ENCODE peak calls at places on chromosomes 2 and 18, in nine cellular contexts. One of them, this sample, is unnamed.

GRCh38 chr2:55309441-55309840 is 40.4 kb upstream of the MTIF2 start:
- DNase-seq in HuH-7.5: no peak
- DNase-seq in activated T-cell treated with anti-CD3 and anti-CD28 coated beads, Interleukin-2, amount 50 U/mL, for 24 hours: no peak
- DNase-seq in RPMI8226: no peak
- DNase-seq in NAMALWA: no peak
- DNase-seq in nephron progenitor cell: no peak
- DNase-seq in cardiac fibroblast: peak; percentile 67
- DNase-seq in SW480: no peak
- DNase-seq in GM03348: peak; percentile 42
- DNase-seq in this sample: no peak

GRCh38 chr2:104650405-104650996 is 203.4 kb upstream of the POU3F3 start:
- DNase-seq in HuH-7.5: no peak
- DNase-seq in activated T-cell treated with anti-CD3 and anti-CD28 coated beads, Interleukin-2, amount 50 U/mL, for 24 hours: no peak
- DNase-seq in RPMI8226: no peak
- DNase-seq in NAMALWA: no peak
- DNase-seq in nephron progenitor cell: no peak
- DNase-seq in cardiac fibroblast: no peak
- DNase-seq in SW480: no peak
- DNase-seq in GM03348: no peak
- DNase-seq in this sample: no peak

GRCh38 chr2:31253344-31254155 is 19.6 kb downstream of the EHD3 start:
- DNase-seq in HuH-7.5: no peak
- DNase-seq in activated T-cell treated with anti-CD3 and anti-CD28 coated beads, Interleukin-2, amount 50 U/mL, for 24 hours: no peak
- DNase-seq in RPMI8226: peak; percentile 51
- DNase-seq in NAMALWA: peak; percentile 17
- DNase-seq in nephron progenitor cell: no peak
- DNase-seq in cardiac fibroblast: no peak
- DNase-seq in SW480: peak; percentile 19
- DNase-seq in GM03348: no peak
- DNase-seq in this sample: no peak

GRCh38 chr2:217162533-217162932 is 302.7 kb upstream of the TNP1 start:
- DNase-seq in HuH-7.5: no peak
- DNase-seq in activated T-cell treated with anti-CD3 and anti-CD28 coated beads, Interleukin-2, amount 50 U/mL, for 24 hours: no peak
- DNase-seq in RPMI8226: no peak
- DNase-seq in NAMALWA: no peak
- DNase-seq in nephron progenitor cell: no peak
- DNase-seq in cardiac fibroblast: peak; percentile 71
- DNase-seq in SW480: peak; percentile 97
- DNase-seq in GM03348: peak; percentile 47
- DNase-seq in this sample: peak; percentile 90

GRCh38 chr2:39380525-39381150 is 56.4 kb downstream of the MAP4K3 start:
- DNase-seq in HuH-7.5: no peak
- DNase-seq in activated T-cell treated with anti-CD3 and anti-CD28 coated beads, Interleukin-2, amount 50 U/mL, for 24 hours: no peak
- DNase-seq in RPMI8226: no peak
- DNase-seq in NAMALWA: no peak
- DNase-seq in nephron progenitor cell: no peak
- DNase-seq in cardiac fibroblast: peak; percentile 20
- DNase-seq in SW480: no peak
- DNase-seq in GM03348: peak; percentile 16
- DNase-seq in this sample: peak; percentile 8

GRCh38 chr18:41113885-41114482 is 841.0 kb upstream of the PIK3C3 start:
- DNase-seq in HuH-7.5: no peak
- DNase-seq in activated T-cell treated with anti-CD3 and anti-CD28 coated beads, Interleukin-2, amount 50 U/mL, for 24 hours: no peak
- DNase-seq in RPMI8226: no peak
- DNase-seq in NAMALWA: no peak
- DNase-seq in nephron progenitor cell: no peak
- DNase-seq in cardiac fibroblast: peak; percentile 81
- DNase-seq in SW480: no peak
- DNase-seq in GM03348: no peak
- DNase-seq in this sample: no peak

GRCh38 chr2:139992078-139992477 is 1211.9 kb upstream of the NXPH2 start:
- DNase-seq in HuH-7.5: peak; percentile 20
- DNase-seq in activated T-cell treated with anti-CD3 and anti-CD28 coated beads, Interleukin-2, amount 50 U/mL, for 24 hours: no peak
- DNase-seq in RPMI8226: no peak
- DNase-seq in NAMALWA: peak; percentile 7
- DNase-seq in nephron progenitor cell: no peak
- DNase-seq in cardiac fibroblast: no peak
- DNase-seq in SW480: no peak
- DNase-seq in GM03348: no peak
- DNase-seq in this sample: no peak

GRCh38 chr2:175476950-175477349 is 295.4 kb upstream of the ATP5MC3 start:
- DNase-seq in HuH-7.5: no peak
- DNase-seq in activated T-cell treated with anti-CD3 and anti-CD28 coated beads, Interleukin-2, amount 50 U/mL, for 24 hours: no peak
- DNase-seq in RPMI8226: no peak
- DNase-seq in NAMALWA: no peak
- DNase-seq in nephron progenitor cell: no peak
- DNase-seq in cardiac fibroblast: no peak
- DNase-seq in SW480: no peak
- DNase-seq in GM03348: no peak
- DNase-seq in this sample: peak; percentile 84

GRCh38 chr18:50644146-50644545 is 84.3 kb downstream of the MAPK4 start:
- DNase-seq in HuH-7.5: no peak
- DNase-seq in activated T-cell treated with anti-CD3 and anti-CD28 coated beads, Interleukin-2, amount 50 U/mL, for 24 hours: no peak
- DNase-seq in RPMI8226: no peak
- DNase-seq in NAMALWA: no peak
- DNase-seq in nephron progenitor cell: no peak
- DNase-seq in cardiac fibroblast: no peak
- DNase-seq in SW480: no peak
- DNase-seq in GM03348: no peak
- DNase-seq in this sample: no peak

GRCh38 chr2:97734061-97734912 is 20.9 kb downstream of the ZAP70 start:
- DNase-seq in HuH-7.5: no peak
- DNase-seq in activated T-cell treated with anti-CD3 and anti-CD28 coated beads, Interleukin-2, amount 50 U/mL, for 24 hours: peak; percentile 30
- DNase-seq in RPMI8226: no peak
- DNase-seq in NAMALWA: no peak
- DNase-seq in nephron progenitor cell: no peak
- DNase-seq in cardiac fibroblast: no peak
- DNase-seq in SW480: no peak
- DNase-seq in GM03348: no peak
- DNase-seq in this sample: no peak

GRCh38 chr2:207039225-207039624 is 99.9 kb downstream of the CPO start:
- DNase-seq in HuH-7.5: no peak
- DNase-seq in activated T-cell treated with anti-CD3 and anti-CD28 coated beads, Interleukin-2, amount 50 U/mL, for 24 hours: no peak
- DNase-seq in RPMI8226: no peak
- DNase-seq in NAMALWA: no peak
- DNase-seq in nephron progenitor cell: no peak
- DNase-seq in cardiac fibroblast: no peak
- DNase-seq in SW480: peak; percentile 3
- DNase-seq in GM03348: no peak
- DNase-seq in this sample: no peak

GRCh38 chr18:25786778-25787177 is 303.6 kb downstream of the SS18 start:
- DNase-seq in HuH-7.5: no peak
- DNase-seq in activated T-cell treated with anti-CD3 and anti-CD28 coated beads, Interleukin-2, amount 50 U/mL, for 24 hours: no peak
- DNase-seq in RPMI8226: no peak
- DNase-seq in NAMALWA: no peak
- DNase-seq in nephron progenitor cell: no peak
- DNase-seq in cardiac fibroblast: peak; percentile 46
- DNase-seq in SW480: peak; percentile 2
- DNase-seq in GM03348: peak; percentile 66
- DNase-seq in this sample: no peak

GRCh38 chr2:201858781-201859180 is 52.4 kb downstream of the CDK15 start:
- DNase-seq in HuH-7.5: no peak
- DNase-seq in activated T-cell treated with anti-CD3 and anti-CD28 coated beads, Interleukin-2, amount 50 U/mL, for 24 hours: peak; percentile 42
- DNase-seq in RPMI8226: no peak
- DNase-seq in NAMALWA: no peak
- DNase-seq in nephron progenitor cell: peak; percentile 82
- DNase-seq in cardiac fibroblast: peak; percentile 33
- DNase-seq in SW480: peak; percentile 73
- DNase-seq in GM03348: peak; percentile 69
- DNase-seq in this sample: peak; percentile 31

GRCh38 chr2:241636182-241636982 is 576 bp downstream of the THAP4 start:
- DNase-seq in HuH-7.5: peak; percentile 83
- DNase-seq in activated T-cell treated with anti-CD3 and anti-CD28 coated beads, Interleukin-2, amount 50 U/mL, for 24 hours: peak; percentile 71
- DNase-seq in RPMI8226: peak; percentile 51
- DNase-seq in NAMALWA: peak; percentile 44
- DNase-seq in nephron progenitor cell: peak; percentile 70
- DNase-seq in cardiac fibroblast: peak; percentile 34
- DNase-seq in SW480: peak; percentile 20
- DNase-seq in GM03348: peak; percentile 77
- DNase-seq in this sample: no peak

GRCh38 chr2:55862673-55863390 is 60.8 kb downstream of the EFEMP1 start:
- DNase-seq in HuH-7.5: no peak
- DNase-seq in activated T-cell treated with anti-CD3 and anti-CD28 coated beads, Interleukin-2, amount 50 U/mL, for 24 hours: no peak
- DNase-seq in RPMI8226: no peak
- DNase-seq in NAMALWA: no peak
- DNase-seq in nephron progenitor cell: no peak
- DNase-seq in cardiac fibroblast: peak; percentile 99
- DNase-seq in SW480: no peak
- DNase-seq in GM03348: peak; percentile 80
- DNase-seq in this sample: peak; percentile 47

GRCh38 chr2:65024149-65024829 is 31.9 kb upstream of the CEP68 start:
- DNase-seq in HuH-7.5: no peak
- DNase-seq in activated T-cell treated with anti-CD3 and anti-CD28 coated beads, Interleukin-2, amount 50 U/mL, for 24 hours: no peak
- DNase-seq in RPMI8226: no peak
- DNase-seq in NAMALWA: no peak
- DNase-seq in nephron progenitor cell: no peak
- DNase-seq in cardiac fibroblast: peak; percentile 56
- DNase-seq in SW480: peak; percentile 76
- DNase-seq in GM03348: peak; percentile 84
- DNase-seq in this sample: peak; percentile 65

GRCh38 chr2:171317492-171318125 is 116.2 kb downstream of the METTL8 start:
- DNase-seq in HuH-7.5: no peak
- DNase-seq in activated T-cell treated with anti-CD3 and anti-CD28 coated beads, Interleukin-2, amount 50 U/mL, for 24 hours: peak; percentile 55
- DNase-seq in RPMI8226: peak; percentile 71
- DNase-seq in NAMALWA: peak; percentile 86
- DNase-seq in nephron progenitor cell: no peak
- DNase-seq in cardiac fibroblast: no peak
- DNase-seq in SW480: no peak
- DNase-seq in GM03348: no peak
- DNase-seq in this sample: no peak

GRCh38 chr18:10522574-10522973 is 3.3 kb upstream of the NAPG start:
- DNase-seq in HuH-7.5: no peak
- DNase-seq in activated T-cell treated with anti-CD3 and anti-CD28 coated beads, Interleukin-2, amount 50 U/mL, for 24 hours: no peak
- DNase-seq in RPMI8226: no peak
- DNase-seq in NAMALWA: no peak
- DNase-seq in nephron progenitor cell: no peak
- DNase-seq in cardiac fibroblast: no peak
- DNase-seq in SW480: no peak
- DNase-seq in GM03348: no peak
- DNase-seq in this sample: no peak

GRCh38 chr2:45905643-45905969 is 254.1 kb downstream of the PRKCE start:
- DNase-seq in HuH-7.5: no peak
- DNase-seq in activated T-cell treated with anti-CD3 and anti-CD28 coated beads, Interleukin-2, amount 50 U/mL, for 24 hours: no peak
- DNase-seq in RPMI8226: no peak
- DNase-seq in NAMALWA: peak; percentile 59
- DNase-seq in nephron progenitor cell: no peak
- DNase-seq in cardiac fibroblast: no peak
- DNase-seq in SW480: no peak
- DNase-seq in GM03348: no peak
- DNase-seq in this sample: no peak

GRCh38 chr18:58669731-58670379 is 1.4 kb upstream of the MALT1 start:
- DNase-seq in HuH-7.5: no peak
- DNase-seq in activated T-cell treated with anti-CD3 and anti-CD28 coated beads, Interleukin-2, amount 50 U/mL, for 24 hours: no peak
- DNase-seq in RPMI8226: no peak
- DNase-seq in NAMALWA: peak; percentile 45
- DNase-seq in nephron progenitor cell: no peak
- DNase-seq in cardiac fibroblast: no peak
- DNase-seq in SW480: peak; percentile 66
- DNase-seq in GM03348: no peak
- DNase-seq in this sample: peak; percentile 70

GRCh38 chr2:168992591-168993349 is 38.4 kb downstream of the ABCB11 start:
- DNase-seq in HuH-7.5: peak; percentile 7
- DNase-seq in activated T-cell treated with anti-CD3 and anti-CD28 coated beads, Interleukin-2, amount 50 U/mL, for 24 hours: no peak
- DNase-seq in RPMI8226: no peak
- DNase-seq in NAMALWA: no peak
- DNase-seq in nephron progenitor cell: no peak
- DNase-seq in cardiac fibroblast: peak; percentile 79
- DNase-seq in SW480: no peak
- DNase-seq in GM03348: peak; percentile 7
- DNase-seq in this sample: peak; percentile 48

GRCh38 chr2:9641641-9642040 is 10.8 kb upstream of the YWHAQ start:
- DNase-seq in HuH-7.5: no peak
- DNase-seq in activated T-cell treated with anti-CD3 and anti-CD28 coated beads, Interleukin-2, amount 50 U/mL, for 24 hours: no peak
- DNase-seq in RPMI8226: peak; percentile 20
- DNase-seq in NAMALWA: no peak
- DNase-seq in nephron progenitor cell: no peak
- DNase-seq in cardiac fibroblast: no peak
- DNase-seq in SW480: no peak
- DNase-seq in GM03348: no peak
- DNase-seq in this sample: no peak

GRCh38 chr2:169711751-169712509 is 17.7 kb downstream of the PHOSPHO2 start:
- DNase-seq in HuH-7.5: no peak
- DNase-seq in activated T-cell treated with anti-CD3 and anti-CD28 coated beads, Interleukin-2, amount 50 U/mL, for 24 hours: no peak
- DNase-seq in RPMI8226: no peak
- DNase-seq in NAMALWA: no peak
- DNase-seq in nephron progenitor cell: no peak
- DNase-seq in cardiac fibroblast: no peak
- DNase-seq in SW480: peak; percentile 7
- DNase-seq in GM03348: no peak
- DNase-seq in this sample: no peak

GRCh38 chr18:52190630-52191029 is 149.4 kb upstream of the DCC start:
- DNase-seq in HuH-7.5: no peak
- DNase-seq in activated T-cell treated with anti-CD3 and anti-CD28 coated beads, Interleukin-2, amount 50 U/mL, for 24 hours: no peak
- DNase-seq in RPMI8226: no peak
- DNase-seq in NAMALWA: no peak
- DNase-seq in nephron progenitor cell: no peak
- DNase-seq in cardiac fibroblast: no peak
- DNase-seq in SW480: no peak
- DNase-seq in GM03348: no peak
- DNase-seq in this sample: no peak

GRCh38 chr18:78133729-78134128 is 845.9 kb upstream of the SALL3 start:
- DNase-seq in HuH-7.5: no peak
- DNase-seq in activated T-cell treated with anti-CD3 and anti-CD28 coated beads, Interleukin-2, amount 50 U/mL, for 24 hours: no peak
- DNase-seq in RPMI8226: no peak
- DNase-seq in NAMALWA: peak; percentile 2
- DNase-seq in nephron progenitor cell: no peak
- DNase-seq in cardiac fibroblast: no peak
- DNase-seq in SW480: no peak
- DNase-seq in GM03348: no peak
- DNase-seq in this sample: no peak

GRCh38 chr2:29238497-29238896 is 123.3 kb downstream of the CLIP4 start:
- DNase-seq in HuH-7.5: peak; percentile 74
- DNase-seq in activated T-cell treated with anti-CD3 and anti-CD28 coated beads, Interleukin-2, amount 50 U/mL, for 24 hours: no peak
- DNase-seq in RPMI8226: peak; percentile 40
- DNase-seq in NAMALWA: peak; percentile 45
- DNase-seq in nephron progenitor cell: no peak
- DNase-seq in cardiac fibroblast: peak; percentile 33
- DNase-seq in SW480: peak; percentile 34
- DNase-seq in GM03348: peak; percentile 73
- DNase-seq in this sample: no peak

GRCh38 chr18:75248426-75249191 is 38.0 kb downstream of the TSHZ1 start:
- DNase-seq in HuH-7.5: no peak
- DNase-seq in activated T-cell treated with anti-CD3 and anti-CD28 coated beads, Interleukin-2, amount 50 U/mL, for 24 hours: no peak
- DNase-seq in RPMI8226: no peak
- DNase-seq in NAMALWA: no peak
- DNase-seq in nephron progenitor cell: no peak
- DNase-seq in cardiac fibroblast: no peak
- DNase-seq in SW480: no peak
- DNase-seq in GM03348: no peak
- DNase-seq in this sample: no peak

GRCh38 chr2:178998539-178998938 is 51.4 kb downstream of the CCDC141 start:
- DNase-seq in HuH-7.5: no peak
- DNase-seq in activated T-cell treated with anti-CD3 and anti-CD28 coated beads, Interleukin-2, amount 50 U/mL, for 24 hours: no peak
- DNase-seq in RPMI8226: no peak
- DNase-seq in NAMALWA: no peak
- DNase-seq in nephron progenitor cell: no peak
- DNase-seq in cardiac fibroblast: no peak
- DNase-seq in SW480: no peak
- DNase-seq in GM03348: no peak
- DNase-seq in this sample: no peak